ENCODE peak calls at places on chromosomes 2 and 18, in six cellular contexts. P is K562, M is H1, C is HepG2, X is GM12878, U is GM12891. A is an unnamed sample.

GRCh38 chr2:207253946-207254345 is 88.2 kb upstream of the KLF7 start:
- DNase-seq in P (no peak), M (no peak), C (no peak), X (no peak), U (no peak), A (no peak)

GRCh38 chr2:95332036-95332435 is 34.9 kb downstream of the KCNIP3 start:
- DNase-seq in P (no peak), M (no peak), C (no peak), X (no peak), U (no peak), A (no peak)

GRCh38 chr2:120395686-120396518 is 50.0 kb downstream of the INHBB start:
- DNase-seq in P (no peak), M (peak), C (peak), X (no peak), U (no peak), A (no peak)

GRCh38 chr2:72014871-72015270 is 132.8 kb downstream of the CYP26B1 start:
- DNase-seq in P (no peak), M (no peak), C (no peak), X (no peak), U (no peak), A (no peak)

GRCh38 chr2:54942373-54942772 is 107.9 kb downstream of the RTN4 start:
- DNase-seq in P (no peak), M (no peak), C (no peak), X (no peak), U (no peak), A (no peak)

GRCh38 chr18:28823506-28824182 is 646.7 kb upstream of the CDH2 start:
- DNase-seq in P (no peak), M (no peak), C (no peak), X (no peak), U (no peak), A (no peak)

GRCh38 chr18:62790836-62791772 is 75.8 kb downstream of the PHLPP1 start:
- DNase-seq in P (no peak), M (no peak), C (no peak), X (no peak), U (no peak), A (no peak)

GRCh38 chr2:27078267-27079194 is at the start of gene EMILIN1:
- DNase-seq in P (no peak), M (peak), C (no peak), X (no peak), U (no peak), A (no peak)

GRCh38 chr2:109206569-109207145 is 77.7 kb downstream of the SH3RF3 start:
- DNase-seq in P (no peak), M (no peak), C (no peak), X (no peak), U (no peak), A (no peak)

GRCh38 chr2:159362816-159363251 is 76.3 kb upstream of the WDSUB1 start:
- DNase-seq in P (no peak), M (no peak), C (peak), X (no peak), U (no peak), A (no peak)

GRCh38 chr2:229634574-229635185 is 79.7 kb downstream of the DNER start:
- DNase-seq in P (no peak), M (no peak), C (no peak), X (no peak), U (no peak), A (no peak)

GRCh38 chr18:41906528-41907256 is 48.3 kb upstream of the PIK3C3 start:
- DNase-seq in P (peak), M (no peak), C (peak), X (peak), U (peak), A (peak)

GRCh38 chr2:37201766-37202165 is 5.5 kb downstream of the CEBPZOS start:
- DNase-seq in P (no peak), M (no peak), C (no peak), X (no peak), U (no peak), A (no peak)

DNA sequence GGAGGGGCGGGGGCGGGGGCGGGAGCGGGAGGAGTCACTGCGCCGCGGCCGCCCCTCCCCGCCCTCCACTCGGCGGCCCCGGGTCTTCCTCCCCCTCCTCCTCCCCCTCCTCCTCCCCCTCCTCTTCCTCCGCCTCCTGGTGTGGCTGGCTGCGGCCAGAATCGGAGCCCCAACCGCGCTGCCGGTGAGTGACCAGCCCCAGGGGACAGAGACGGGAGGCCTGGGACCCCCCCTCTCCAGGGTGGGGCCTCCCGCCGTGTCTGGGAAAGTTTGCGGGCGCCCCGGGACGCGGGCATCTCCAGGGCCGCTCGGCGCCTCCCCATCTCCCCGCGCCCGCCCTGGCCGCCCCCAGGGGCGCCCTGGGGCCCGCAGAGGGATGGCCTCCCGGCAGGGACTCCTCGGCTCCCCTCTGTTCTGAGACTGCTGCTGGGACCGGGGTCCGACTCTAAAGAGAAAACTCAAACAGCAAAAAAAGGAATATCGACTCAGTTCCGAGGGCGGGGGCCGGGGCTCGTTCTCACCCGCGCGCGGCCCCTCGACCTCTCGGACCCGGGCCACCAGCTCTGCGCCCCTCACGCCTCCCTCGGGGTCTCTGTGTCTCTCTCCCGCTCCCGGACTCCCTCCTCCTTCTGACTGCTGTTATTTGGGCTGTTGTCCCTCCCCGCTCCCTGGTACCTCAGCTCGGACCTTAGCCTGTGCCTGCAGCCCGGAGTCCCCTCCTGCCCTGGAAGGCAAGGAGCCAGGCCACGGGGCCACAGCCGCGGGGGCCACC is at the start of gene STON1:
- DNase-seq in P (peak), M (peak), C (no peak), X (no peak), U (peak), A (peak)
- TF ChIP-seq POLR2A in P (no peak), M (no peak), C (no peak), X (no peak), U (no peak), A (no peak)

GRCh38 chr2:144774786-144775185 is 254.9 kb upstream of the ZEB2 start:
- DNase-seq in P (no peak), M (no peak), C (no peak), X (no peak), U (no peak), A (no peak)

GRCh38 chr2:144771348-144771747 is 251.4 kb upstream of the ZEB2 start:
- DNase-seq in P (no peak), M (no peak), C (no peak), X (no peak), U (no peak), A (no peak)

GRCh38 chr2:144770616-144771230 is 250.8 kb upstream of the ZEB2 start:
- DNase-seq in P (no peak), M (no peak), C (no peak), X (no peak), U (no peak), A (no peak)
- TF ChIP-seq TAF1 in P (no peak), M (no peak), C (no peak), X (no peak), U (no peak), A (no peak)

DNA sequence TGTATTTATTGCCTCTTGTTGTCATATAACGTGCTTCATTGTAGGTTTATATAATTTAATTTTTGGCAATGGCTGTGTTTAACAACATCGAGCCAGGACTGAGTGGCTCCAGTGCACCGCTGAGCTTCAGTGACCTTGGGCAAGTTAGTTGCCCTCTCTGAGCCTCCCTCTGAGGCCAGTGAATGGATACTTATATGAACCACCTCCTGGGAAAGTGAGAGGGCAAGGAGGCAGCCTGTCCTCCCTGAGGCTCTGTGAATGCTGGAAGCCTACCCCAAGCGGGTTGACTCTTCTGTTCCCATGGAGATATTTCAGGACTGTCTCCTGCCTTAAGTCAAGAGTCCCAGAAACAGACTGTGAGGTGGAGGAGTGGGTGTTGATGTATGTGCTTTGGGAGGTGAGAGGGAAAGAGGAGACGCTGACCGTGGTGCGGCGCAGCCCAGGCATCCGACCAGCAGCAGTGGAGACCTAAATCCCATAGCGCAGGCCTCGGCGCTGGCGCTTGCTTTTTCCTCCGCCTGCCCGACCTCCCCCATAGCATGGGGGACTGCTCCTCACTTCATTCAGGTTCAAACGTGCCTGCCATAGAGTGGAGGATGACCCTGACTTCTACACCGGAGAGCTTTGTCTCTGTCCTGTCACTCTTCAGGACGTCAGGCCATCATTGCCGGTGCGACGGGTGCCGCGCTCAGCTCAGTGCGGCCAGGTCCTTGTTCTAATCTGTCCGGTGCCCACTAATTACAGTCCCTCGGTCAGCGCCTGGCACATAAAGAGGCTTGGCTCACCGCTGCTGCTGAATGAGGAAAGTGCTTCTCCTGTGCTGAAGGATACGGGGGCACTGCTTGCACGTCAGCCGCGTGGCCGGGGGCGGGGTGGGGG is 167.3 kb upstream of the HS6ST1 start:
- DNase-seq in P (no peak), M (no peak), C (no peak), X (no peak), U (no peak), A (no peak)
- TF ChIP-seq POLR2A in P (no peak), M (no peak), C (no peak), X (no peak), U (no peak), A (no peak)

DNA sequence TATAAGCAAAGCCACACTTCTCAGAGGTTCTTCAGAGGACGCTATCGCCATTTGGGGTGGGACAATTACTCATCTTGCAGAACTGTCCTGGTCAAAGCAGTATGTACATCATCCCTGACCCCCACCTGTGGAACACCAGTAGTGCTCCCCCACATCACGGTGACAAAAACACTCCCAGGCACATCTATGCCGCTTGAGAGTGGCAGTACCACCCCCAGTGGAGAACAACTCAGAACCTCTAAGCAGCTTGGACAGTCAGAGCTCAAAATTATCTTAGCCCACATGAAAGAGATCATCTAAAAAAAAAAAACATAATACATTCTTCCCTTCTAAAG is 31.8 kb downstream of the LRP2 start:
- DNase-seq in P (no peak), M (no peak), C (no peak), X (no peak), U (no peak), A (no peak)
- TF ChIP-seq TAF1 in P (no peak), M (no peak), C (no peak), X (no peak), U (no peak), A (no peak)

DNA sequence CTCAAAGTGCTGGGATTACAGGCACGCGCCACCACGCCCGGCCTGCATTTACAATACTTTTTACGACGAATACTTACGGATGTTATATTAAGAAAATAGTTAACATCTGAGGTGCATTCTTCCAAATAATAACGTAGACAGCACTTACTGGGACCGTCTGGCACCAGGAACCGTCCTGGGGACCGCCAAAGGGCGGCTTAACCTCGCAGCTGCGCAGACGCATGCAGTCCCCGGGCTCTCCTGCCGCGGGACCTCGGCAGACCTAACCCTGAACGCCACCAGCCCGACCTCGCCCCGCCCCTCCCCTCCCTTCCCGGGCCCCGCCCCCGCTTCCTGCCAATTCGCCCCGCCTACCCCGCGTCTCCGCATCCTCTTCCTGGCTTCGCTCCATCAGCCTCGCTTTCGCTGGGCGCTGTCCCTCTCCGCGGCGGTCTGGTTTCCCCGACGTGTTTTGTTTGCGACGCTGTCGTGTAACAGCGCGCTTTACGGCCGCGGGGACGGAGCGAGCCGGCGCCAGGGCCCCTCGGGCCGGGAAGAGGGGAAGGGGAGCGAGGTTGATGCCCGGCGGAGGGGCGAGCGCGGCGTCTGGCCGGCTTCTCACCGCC is at the start of gene CNOT11:
- DNase-seq in P (peak), M (peak), C (peak), X (peak), U (peak), A (peak)
- TF ChIP-seq POLR2A in P (peak), M (peak), C (peak), X (peak), U (peak), A (peak)

DNA sequence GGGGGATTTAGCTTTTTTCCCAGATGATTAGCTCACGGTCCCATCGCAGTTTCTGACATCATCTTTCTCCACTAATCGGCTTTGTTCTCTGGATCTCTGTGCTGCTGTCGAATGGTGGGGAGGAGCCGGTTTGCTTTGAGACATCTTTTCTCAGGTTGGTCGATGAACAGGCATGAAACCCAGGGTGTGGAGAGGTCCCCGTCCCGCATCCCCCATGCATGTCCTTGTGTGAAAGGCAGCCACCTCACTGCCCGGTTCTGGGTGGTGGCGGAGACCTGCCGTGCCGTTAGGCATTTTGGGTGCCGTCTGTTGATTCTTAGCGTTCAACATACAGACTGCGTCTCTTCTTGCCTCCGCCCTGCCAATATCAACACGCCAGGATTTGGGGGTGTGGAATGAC is 57.8 kb downstream of the CTDP1 start:
- DNase-seq in P (no peak), M (no peak), C (no peak), X (no peak), U (no peak), A (no peak)
- TF ChIP-seq TAF1 in P (no peak), M (no peak), C (no peak), X (no peak), U (no peak), A (no peak)

GRCh38 chr18:57218281-57218680 is 71.4 kb downstream of the BOD1L2 start:
- DNase-seq in P (no peak), M (no peak), C (no peak), X (no peak), U (no peak), A (no peak)
- TF ChIP-seq POLR2A in P (no peak), M (no peak), C (no peak), X (no peak), U (no peak), A (no peak)